ENCODE peak calls at places on chromosomes 3 and 15, in nine cellular contexts. One of them, this sample, is unnamed.

GRCh38 chr15:44289352-44289790 is 852 bp downstream of the GOLM2 start:
- DNase-seq in psoas muscle: no peak
- DNase-seq in Panc1: no peak
- DNase-seq in lower lobe of right lung: no peak
- DNase-seq in IMR-90: no peak
- DNase-seq in OCI-LY7: peak; percentile 23
- DNase-seq in PC-9: no peak
- DNase-seq in mammary epithelial cell: no peak
- DNase-seq in A549: no peak
- DNase-seq in this sample: no peak

GRCh38 chr3:161560006-161560637 is 63.5 kb downstream of the OTOL1 start:
- DNase-seq in psoas muscle: no peak
- DNase-seq in Panc1: peak; percentile 33
- DNase-seq in lower lobe of right lung: no peak
- DNase-seq in IMR-90: peak; percentile 7
- DNase-seq in OCI-LY7: peak; percentile 12
- DNase-seq in PC-9: peak; percentile 46
- DNase-seq in mammary epithelial cell: peak; percentile 23
- DNase-seq in A549: peak; percentile 3
- DNase-seq in this sample: peak; percentile 81

GRCh38 chr3:114121996-114122709 is 56.7 kb downstream of the DRD3 start:
- DNase-seq in psoas muscle: no peak
- DNase-seq in Panc1: no peak
- DNase-seq in lower lobe of right lung: no peak
- DNase-seq in IMR-90: peak; percentile 68
- DNase-seq in OCI-LY7: no peak
- DNase-seq in PC-9: no peak
- DNase-seq in mammary epithelial cell: peak; percentile 14
- DNase-seq in A549: no peak
- DNase-seq in this sample: no peak

GRCh38 chr3:12155833-12156232 is 2.9 kb downstream of the TIMP4 start:
- DNase-seq in psoas muscle: no peak
- DNase-seq in Panc1: no peak
- DNase-seq in lower lobe of right lung: no peak
- DNase-seq in IMR-90: peak; percentile 85
- DNase-seq in OCI-LY7: no peak
- DNase-seq in PC-9: peak; percentile 59
- DNase-seq in mammary epithelial cell: peak; percentile 83
- DNase-seq in A549: peak; percentile 31
- DNase-seq in this sample: no peak

GRCh38 chr3:188389711-188390346 is 235.9 kb downstream of the LPP start:
- DNase-seq in psoas muscle: no peak
- DNase-seq in Panc1: no peak
- DNase-seq in lower lobe of right lung: no peak
- DNase-seq in IMR-90: no peak
- DNase-seq in OCI-LY7: peak; percentile 92
- DNase-seq in PC-9: no peak
- DNase-seq in mammary epithelial cell: peak; percentile 74
- DNase-seq in A549: no peak
- DNase-seq in this sample: no peak

GRCh38 chr3:44680921-44681455 is 31.5 kb upstream of the ZNF502 start:
- DNase-seq in psoas muscle: no peak
- DNase-seq in Panc1: no peak
- DNase-seq in lower lobe of right lung: no peak
- DNase-seq in IMR-90: no peak
- DNase-seq in OCI-LY7: no peak
- DNase-seq in PC-9: no peak
- DNase-seq in mammary epithelial cell: no peak
- DNase-seq in A549: no peak
- DNase-seq in this sample: no peak

GRCh38 chr3:194476784-194477183 is 10.0 kb downstream of the ATP13A3 start:
- DNase-seq in psoas muscle: no peak
- DNase-seq in Panc1: no peak
- DNase-seq in lower lobe of right lung: no peak
- DNase-seq in IMR-90: no peak
- DNase-seq in OCI-LY7: no peak
- DNase-seq in PC-9: no peak
- DNase-seq in mammary epithelial cell: no peak
- DNase-seq in A549: no peak
- DNase-seq in this sample: no peak

GRCh38 chr15:68325721-68326120 is 48.2 kb downstream of the FEM1B start:
- DNase-seq in psoas muscle: no peak
- DNase-seq in Panc1: no peak
- DNase-seq in lower lobe of right lung: no peak
- DNase-seq in IMR-90: no peak
- DNase-seq in OCI-LY7: no peak
- DNase-seq in PC-9: no peak
- DNase-seq in mammary epithelial cell: no peak
- DNase-seq in A549: no peak
- DNase-seq in this sample: peak; percentile 21

GRCh38 chr3:141373232-141373631 is 4.9 kb downstream of the ZBTB38 start:
- DNase-seq in psoas muscle: no peak
- DNase-seq in Panc1: no peak
- DNase-seq in lower lobe of right lung: no peak
- DNase-seq in IMR-90: no peak
- DNase-seq in OCI-LY7: no peak
- DNase-seq in PC-9: no peak
- DNase-seq in mammary epithelial cell: no peak
- DNase-seq in A549: no peak
- DNase-seq in this sample: no peak

GRCh38 chr3:50657816-50658215 is 16.9 kb upstream of the DOCK3 start:
- DNase-seq in psoas muscle: peak; percentile 34
- DNase-seq in Panc1: no peak
- DNase-seq in lower lobe of right lung: no peak
- DNase-seq in IMR-90: no peak
- DNase-seq in OCI-LY7: no peak
- DNase-seq in PC-9: no peak
- DNase-seq in mammary epithelial cell: no peak
- DNase-seq in A549: no peak
- DNase-seq in this sample: no peak

GRCh38 chr3:51637941-51638471 is 33.0 kb upstream of the TEX264 start:
- DNase-seq in psoas muscle: no peak
- DNase-seq in Panc1: peak; percentile 36
- DNase-seq in lower lobe of right lung: no peak
- DNase-seq in IMR-90: peak; percentile 71
- DNase-seq in OCI-LY7: peak; percentile 72
- DNase-seq in PC-9: peak; percentile 33
- DNase-seq in mammary epithelial cell: peak; percentile 53
- DNase-seq in A549: peak; percentile 72
- DNase-seq in this sample: peak; percentile 49

GRCh38 chr15:65130941-65131340 is 2.7 kb downstream of the PDCD7 start:
- DNase-seq in psoas muscle: no peak
- DNase-seq in Panc1: no peak
- DNase-seq in lower lobe of right lung: no peak
- DNase-seq in IMR-90: no peak
- DNase-seq in OCI-LY7: peak; percentile 11
- DNase-seq in PC-9: no peak
- DNase-seq in mammary epithelial cell: no peak
- DNase-seq in A549: no peak
- DNase-seq in this sample: no peak

GRCh38 chr3:124034016-124034808 is 42.3 kb upstream of the ROPN1 start:
- DNase-seq in psoas muscle: peak; percentile 51
- DNase-seq in Panc1: no peak
- DNase-seq in lower lobe of right lung: peak; percentile 46
- DNase-seq in IMR-90: no peak
- DNase-seq in OCI-LY7: no peak
- DNase-seq in PC-9: no peak
- DNase-seq in mammary epithelial cell: no peak
- DNase-seq in A549: no peak
- DNase-seq in this sample: no peak

GRCh38 chr15:91965501-91966180 is 112.1 kb downstream of the SLCO3A1 start:
- DNase-seq in psoas muscle: no peak
- DNase-seq in Panc1: no peak
- DNase-seq in lower lobe of right lung: no peak
- DNase-seq in IMR-90: peak; percentile 33
- DNase-seq in OCI-LY7: no peak
- DNase-seq in PC-9: peak; percentile 89
- DNase-seq in mammary epithelial cell: peak; percentile 97
- DNase-seq in A549: peak; percentile 80
- DNase-seq in this sample: no peak

GRCh38 chr3:63046580-63046979 is 171.4 kb upstream of the CADPS start:
- DNase-seq in psoas muscle: no peak
- DNase-seq in Panc1: no peak
- DNase-seq in lower lobe of right lung: no peak
- DNase-seq in IMR-90: no peak
- DNase-seq in OCI-LY7: no peak
- DNase-seq in PC-9: no peak
- DNase-seq in mammary epithelial cell: no peak
- DNase-seq in A549: no peak
- DNase-seq in this sample: no peak

GRCh38 chr15:55007561-55007960 is 189.2 kb downstream of the RSL24D1 start:
- DNase-seq in psoas muscle: no peak
- DNase-seq in Panc1: no peak
- DNase-seq in lower lobe of right lung: no peak
- DNase-seq in IMR-90: no peak
- DNase-seq in OCI-LY7: no peak
- DNase-seq in PC-9: no peak
- DNase-seq in mammary epithelial cell: no peak
- DNase-seq in A549: no peak
- DNase-seq in this sample: no peak

GRCh38 chr3:9932535-9932842 is 1.1 kb upstream of the CRELD1 start:
- DNase-seq in psoas muscle: no peak
- DNase-seq in Panc1: no peak
- DNase-seq in lower lobe of right lung: no peak
- DNase-seq in IMR-90: no peak
- DNase-seq in OCI-LY7: no peak
- DNase-seq in PC-9: no peak
- DNase-seq in mammary epithelial cell: no peak
- DNase-seq in A549: no peak
- DNase-seq in this sample: no peak

GRCh38 chr3:105807146-105807545 is 61.7 kb downstream of the CBLB start:
- DNase-seq in psoas muscle: no peak
- DNase-seq in Panc1: no peak
- DNase-seq in lower lobe of right lung: no peak
- DNase-seq in IMR-90: no peak
- DNase-seq in OCI-LY7: no peak
- DNase-seq in PC-9: no peak
- DNase-seq in mammary epithelial cell: no peak
- DNase-seq in A549: no peak
- DNase-seq in this sample: no peak

GRCh38 chr3:108474581-108474980 is 35.8 kb downstream of the MYH15 start:
- DNase-seq in psoas muscle: no peak
- DNase-seq in Panc1: no peak
- DNase-seq in lower lobe of right lung: no peak
- DNase-seq in IMR-90: peak; percentile 89
- DNase-seq in OCI-LY7: no peak
- DNase-seq in PC-9: no peak
- DNase-seq in mammary epithelial cell: no peak
- DNase-seq in A549: no peak
- DNase-seq in this sample: peak; percentile 37

GRCh38 chr3:34189133-34189532 is 390.7 kb downstream of the PDCD6IP start:
- DNase-seq in psoas muscle: no peak
- DNase-seq in Panc1: no peak
- DNase-seq in lower lobe of right lung: no peak
- DNase-seq in IMR-90: no peak
- DNase-seq in OCI-LY7: no peak
- DNase-seq in PC-9: no peak
- DNase-seq in mammary epithelial cell: no peak
- DNase-seq in A549: no peak
- DNase-seq in this sample: no peak
- H3K4me1 ChIP-seq in psoas muscle: no peaks in the 10 kb centered on the region
- H3K4me1 ChIP-seq in Panc1: no peaks in the 10 kb centered on the region
- H3K4me1 ChIP-seq in lower lobe of right lung: no peaks in the 10 kb centered on the region
- H3K4me1 ChIP-seq in IMR-90: no peaks in the 10 kb centered on the region
- H3K4me1 ChIP-seq in OCI-LY7: peaks cover 21% of the 10 kb centered on the region
- H3K4me1 ChIP-seq in PC-9: no peaks in the 10 kb centered on the region
- H3K4me1 ChIP-seq in mammary epithelial cell: no peaks in the 10 kb centered on the region
- H3K4me1 ChIP-seq in A549: no peaks in the 10 kb centered on the region
- H3K4me1 ChIP-seq in this sample: no peaks in the 10 kb centered on the region

DNA sequence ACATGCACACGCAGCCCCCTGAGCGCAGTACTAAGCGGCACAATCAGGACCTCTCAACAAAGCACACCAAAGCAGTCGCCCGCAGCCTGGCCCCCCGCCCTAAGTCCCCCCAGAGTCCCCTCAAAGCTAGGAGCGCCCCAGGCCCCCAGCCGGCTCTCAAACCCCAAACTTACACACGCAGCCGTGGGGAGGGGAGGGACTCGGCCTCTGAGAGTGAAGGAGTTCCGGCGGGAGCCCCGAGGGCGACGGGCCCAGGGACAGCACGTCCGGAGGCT is 5.5 kb downstream of the GATA2 start:
- DNase-seq in psoas muscle: no peak
- DNase-seq in Panc1: no peak
- DNase-seq in lower lobe of right lung: no peak
- DNase-seq in IMR-90: no peak
- DNase-seq in OCI-LY7: no peak
- DNase-seq in PC-9: no peak
- DNase-seq in mammary epithelial cell: no peak
- DNase-seq in A549: no peak
- DNase-seq in this sample: no peak
- H3K4me3 ChIP-seq in psoas muscle: peak overlapping the region; percentile 73
- H3K4me3 ChIP-seq in Panc1: peak overlapping the region; percentile 90
- H3K4me3 ChIP-seq in lower lobe of right lung: peak overlapping the region; percentile 65
- H3K4me3 ChIP-seq in IMR-90: peak overlapping the region; percentile 89
- H3K4me3 ChIP-seq in OCI-LY7: no peak overlapping the region
- H3K4me3 ChIP-seq in PC-9: peak overlapping the region; percentile 93
- H3K4me3 ChIP-seq in mammary epithelial cell: peak overlapping the region; percentile 52
- H3K4me3 ChIP-seq in A549: peak overlapping the region; percentile 84
- H3K4me3 ChIP-seq in this sample: peak overlapping the region; percentile 81

DNA sequence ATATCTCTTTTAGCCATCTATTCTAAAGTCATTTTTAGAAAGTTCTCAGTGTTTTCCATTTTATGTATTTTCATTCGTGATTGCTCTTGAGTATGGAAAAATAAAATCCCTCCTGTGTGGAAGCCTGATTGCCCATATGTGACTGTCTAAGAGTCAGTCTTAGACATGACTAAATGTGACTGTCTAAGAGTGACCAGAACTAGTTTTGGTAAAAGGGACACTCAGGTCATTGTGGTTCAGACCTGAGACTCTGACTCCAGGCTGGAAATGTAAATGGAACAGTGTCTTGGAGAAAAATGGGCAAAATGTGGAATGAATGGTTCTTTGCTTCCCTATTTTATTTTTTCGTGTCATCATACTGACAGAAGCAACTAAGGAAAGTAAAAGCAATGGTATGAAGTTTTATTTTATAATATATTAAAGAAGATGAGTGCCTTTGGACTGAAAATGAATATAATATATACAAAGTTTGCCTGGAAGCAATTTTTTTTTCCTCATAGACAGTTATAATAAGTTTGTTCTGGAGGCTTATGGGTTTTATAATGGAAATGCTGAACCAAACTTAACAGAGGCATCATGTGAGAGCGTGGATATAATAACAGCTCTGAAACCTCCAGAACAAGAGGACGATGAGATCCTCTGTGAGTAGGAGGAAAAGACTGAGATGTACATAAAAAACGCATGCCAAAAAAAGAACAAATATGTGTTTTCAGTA is 264.4 kb downstream of the ZPLD1 start:
- DNase-seq in psoas muscle: no peak
- DNase-seq in Panc1: no peak
- DNase-seq in lower lobe of right lung: no peak
- DNase-seq in IMR-90: no peak
- DNase-seq in OCI-LY7: no peak
- DNase-seq in PC-9: no peak
- DNase-seq in mammary epithelial cell: no peak
- DNase-seq in A549: no peak
- DNase-seq in this sample: no peak
- TF ChIP-seq CTCF in psoas muscle: no peak
- TF ChIP-seq CTCF in Panc1: no peak
- TF ChIP-seq CTCF in lower lobe of right lung: no peak
- TF ChIP-seq CTCF in IMR-90: no peak
- TF ChIP-seq CTCF in OCI-LY7: no peak
- TF ChIP-seq CTCF in PC-9: no peak
- TF ChIP-seq CTCF in mammary epithelial cell: no peak
- TF ChIP-seq CTCF in A549: no peak
- TF ChIP-seq CTCF in this sample: no peak

GRCh38 chr15:31329640-31330010 is 3.0 kb downstream of the KLF13 start:
- DNase-seq in psoas muscle: peak; percentile 52
- DNase-seq in Panc1: no peak
- DNase-seq in lower lobe of right lung: peak; percentile 48
- DNase-seq in IMR-90: no peak
- DNase-seq in OCI-LY7: no peak
- DNase-seq in PC-9: no peak
- DNase-seq in mammary epithelial cell: no peak
- DNase-seq in A549: no peak
- DNase-seq in this sample: no peak
- H3K4me1 ChIP-seq in psoas muscle: peaks cover 56% of the 10 kb centered on the region
- H3K4me1 ChIP-seq in Panc1: peaks cover 21% of the 10 kb centered on the region
- H3K4me1 ChIP-seq in lower lobe of right lung: peaks cover 62% of the 10 kb centered on the region
- H3K4me1 ChIP-seq in IMR-90: peaks cover 7% of the 10 kb centered on the region
- H3K4me1 ChIP-seq in OCI-LY7: peaks cover 62% of the 10 kb centered on the region
- H3K4me1 ChIP-seq in PC-9: no peaks in the 10 kb centered on the region
- H3K4me1 ChIP-seq in mammary epithelial cell: peaks cover 14% of the 10 kb centered on the region
- H3K4me1 ChIP-seq in A549: peaks cover 30% of the 10 kb centered on the region
- H3K4me1 ChIP-seq in this sample: peaks cover 4% of the 10 kb centered on the region